ENCODE peak calls at places on chromosomes 3 and 15, in five cellular contexts. One of them, this sample, is unnamed.

GRCh38 chr3:170049146-170050000 is 11.6 kb downstream of the GPR160 start:
- DNase-seq in natural killer cell: no peak
- DNase-seq in left lung: peak
- DNase-seq in stimulated activated CD4-positive, alpha-beta T cell treated with anti-CD3 and anti-CD28 coated beads, Interleukin-15, amount 100 ng/mL, for 1 hour: no peak
- DNase-seq in GM03348: no peak
- DNase-seq in this sample: peak

GRCh38 chr3:124760601-124761000 is 30.3 kb downstream of the UMPS start:
- DNase-seq in stimulated activated CD4-positive, alpha-beta T cell treated with anti-CD3 and anti-CD28 coated beads, Interleukin-15, amount 100 ng/mL, for 1 hour: no peak
- DNase-seq in left lung: no peak
- DNase-seq in natural killer cell: no peak
- DNase-seq in GM03348: peak
- DNase-seq in this sample: peak

GRCh38 chr3:139518296-139518695 is 21.2 kb downstream of the RBP1 start:
- DNase-seq in natural killer cell: no peak
- DNase-seq in GM03348: no peak
- DNase-seq in left lung: no peak
- DNase-seq in stimulated activated CD4-positive, alpha-beta T cell treated with anti-CD3 and anti-CD28 coated beads, Interleukin-15, amount 100 ng/mL, for 1 hour: no peak
- DNase-seq in this sample: no peak

GRCh38 chr3:156356537-156357363 is 198.2 kb downstream of the SSR3 start:
- DNase-seq in stimulated activated CD4-positive, alpha-beta T cell treated with anti-CD3 and anti-CD28 coated beads, Interleukin-15, amount 100 ng/mL, for 1 hour: no peak
- DNase-seq in left lung: no peak
- DNase-seq in natural killer cell: no peak
- DNase-seq in GM03348: peak
- DNase-seq in this sample: peak

GRCh38 chr3:65107174-65107573 is 419.4 kb upstream of the ADAMTS9 start:
- DNase-seq in left lung: no peak
- DNase-seq in stimulated activated CD4-positive, alpha-beta T cell treated with anti-CD3 and anti-CD28 coated beads, Interleukin-15, amount 100 ng/mL, for 1 hour: no peak
- DNase-seq in natural killer cell: no peak
- DNase-seq in GM03348: peak
- DNase-seq in this sample: no peak

GRCh38 chr15:58119016-58119415 is 19.2 kb upstream of the AQP9 start:
- DNase-seq in natural killer cell: no peak
- DNase-seq in left lung: no peak
- DNase-seq in stimulated activated CD4-positive, alpha-beta T cell treated with anti-CD3 and anti-CD28 coated beads, Interleukin-15, amount 100 ng/mL, for 1 hour: no peak
- DNase-seq in GM03348: no peak
- DNase-seq in this sample: no peak

GRCh38 chr3:100830931-100831330 is 121.6 kb downstream of the TFG start:
- DNase-seq in stimulated activated CD4-positive, alpha-beta T cell treated with anti-CD3 and anti-CD28 coated beads, Interleukin-15, amount 100 ng/mL, for 1 hour: no peak
- DNase-seq in left lung: no peak
- DNase-seq in GM03348: no peak
- DNase-seq in natural killer cell: no peak
- DNase-seq in this sample: no peak

GRCh38 chr15:99682455-99682854 is 50.8 kb downstream of the LYSMD4 start:
- DNase-seq in stimulated activated CD4-positive, alpha-beta T cell treated with anti-CD3 and anti-CD28 coated beads, Interleukin-15, amount 100 ng/mL, for 1 hour: no peak
- DNase-seq in natural killer cell: no peak
- DNase-seq in GM03348: peak
- DNase-seq in left lung: no peak
- DNase-seq in this sample: peak

GRCh38 chr3:154795046-154795445 is 285.1 kb upstream of the MME start:
- DNase-seq in GM03348: no peak
- DNase-seq in stimulated activated CD4-positive, alpha-beta T cell treated with anti-CD3 and anti-CD28 coated beads, Interleukin-15, amount 100 ng/mL, for 1 hour: no peak
- DNase-seq in left lung: no peak
- DNase-seq in natural killer cell: no peak
- DNase-seq in this sample: no peak

GRCh38 chr3:52523386-52524257 is 10.0 kb downstream of the NT5DC2 start:
- DNase-seq in natural killer cell: no peak
- DNase-seq in stimulated activated CD4-positive, alpha-beta T cell treated with anti-CD3 and anti-CD28 coated beads, Interleukin-15, amount 100 ng/mL, for 1 hour: no peak
- DNase-seq in left lung: peak
- DNase-seq in GM03348: no peak
- DNase-seq in this sample: no peak

GRCh38 chr3:196274585-196274984 is 12.9 kb downstream of the PCYT1A start:
- DNase-seq in GM03348: peak
- DNase-seq in left lung: no peak
- DNase-seq in natural killer cell: peak
- DNase-seq in stimulated activated CD4-positive, alpha-beta T cell treated with anti-CD3 and anti-CD28 coated beads, Interleukin-15, amount 100 ng/mL, for 1 hour: peak
- DNase-seq in this sample: peak

GRCh38 chr3:123768480-123769359 is 115.4 kb downstream of the MYLK start:
- DNase-seq in left lung: no peak
- DNase-seq in natural killer cell: no peak
- DNase-seq in GM03348: peak
- DNase-seq in stimulated activated CD4-positive, alpha-beta T cell treated with anti-CD3 and anti-CD28 coated beads, Interleukin-15, amount 100 ng/mL, for 1 hour: no peak
- DNase-seq in this sample: no peak

GRCh38 chr3:118636841-118637240 is 397.8 kb downstream of the IGSF11 start:
- DNase-seq in left lung: no peak
- DNase-seq in stimulated activated CD4-positive, alpha-beta T cell treated with anti-CD3 and anti-CD28 coated beads, Interleukin-15, amount 100 ng/mL, for 1 hour: no peak
- DNase-seq in natural killer cell: no peak
- DNase-seq in GM03348: no peak
- DNase-seq in this sample: peak

GRCh38 chr3:46187876-46188275 is 20.2 kb downstream of the CCR1 start:
- DNase-seq in GM03348: no peak
- DNase-seq in natural killer cell: no peak
- DNase-seq in left lung: no peak
- DNase-seq in stimulated activated CD4-positive, alpha-beta T cell treated with anti-CD3 and anti-CD28 coated beads, Interleukin-15, amount 100 ng/mL, for 1 hour: no peak
- DNase-seq in this sample: peak

This sample was measured in M059J.